ENCODE peak calls at places on chromosomes 7 and 10, in nine cellular contexts. L is transverse colon, D is IMR-90, I is fibroblast of mammary gland, T is RWPE1, Q is lower lobe of right lung, N is GM12878, J is heart left ventricle, X is endodermal cell. H is an unnamed sample.

GRCh38 chr10:62732841-62733653 is 71.5 kb upstream of the ADO start:
- DNase-seq in T (peak), Q (no peak), I (peak), L (no peak), J (no peak), X (no peak), D (peak), N (peak), H (no peak)

GRCh38 chr10:15585303-15585715 is 134.4 kb downstream of the ITGA8 start:
- DNase-seq in T (peak), L (peak), Q (peak), I (peak), X (peak), J (peak), D (peak), N (no peak), H (no peak)

GRCh38 chr10:60662917-60663614 is 115.2 kb upstream of the CDK1 start:
- DNase-seq in Q (no peak), D (peak), T (no peak), X (peak), J (no peak), L (no peak), I (no peak), N (no peak), H (no peak)

GRCh38 chr10:112687647-112688046 is 240.6 kb downstream of the VTI1A start:
- DNase-seq in J (no peak), L (no peak), Q (no peak), X (no peak), T (peak), I (peak), N (no peak), D (peak), H (no peak)

GRCh38 chr7:50660040-50660829 is 95.0 kb upstream of the DDC start:
- DNase-seq in J (no peak), X (peak), I (no peak), D (no peak), N (no peak), Q (peak), T (no peak), L (peak), H (peak)

GRCh38 chr10:17756557-17757208 is 4.7 kb downstream of the TMEM236 start:
- DNase-seq in T (peak), X (no peak), D (peak), J (no peak), L (peak), N (peak), I (peak), Q (no peak), H (no peak)

GRCh38 chr7:128104109-128104742 is 73.0 kb upstream of the LRRC4 start:
- DNase-seq in D (no peak), J (peak), T (no peak), L (no peak), N (no peak), I (peak), X (no peak), Q (peak), H (no peak)

GRCh38 chr10:98340261-98340675 is 72.3 kb upstream of the LOXL4 start:
- DNase-seq in X (no peak), J (no peak), T (no peak), D (peak), L (no peak), I (peak), Q (no peak), N (peak), H (no peak)

GRCh38 chr10:44935201-44935960 is 24.2 kb upstream of the RASSF4 start:
- DNase-seq in T (no peak), D (peak), L (no peak), J (peak), N (no peak), X (no peak), Q (no peak), I (peak), H (no peak)

GRCh38 chr7:35038340-35038738 is 1.1 kb upstream of the DPY19L1 start:
- DNase-seq in Q (no peak), N (no peak), X (no peak), D (no peak), L (no peak), J (no peak), I (no peak), T (no peak), H (no peak)

GRCh38 chr7:130899071-130899451 is 165.1 kb upstream of the KLF14 start:
- DNase-seq in D (no peak), L (no peak), X (no peak), Q (no peak), N (no peak), I (no peak), T (no peak), J (no peak), H (no peak)

GRCh38 chr7:75658802-75659201 is 79.9 kb downstream of the HIP1 start:
- DNase-seq in Q (no peak), X (no peak), D (no peak), L (no peak), T (no peak), J (no peak), N (no peak), I (no peak), H (no peak)

GRCh38 chr10:29370092-29370611 is 81.3 kb downstream of the LYZL1 start:
- DNase-seq in I (peak), X (no peak), J (no peak), Q (no peak), L (no peak), D (no peak), N (no peak), T (no peak), H (no peak)

GRCh38 chr10:47255033-47255813 is 44.8 kb upstream of the GDF10 start:
- DNase-seq in J (no peak), Q (no peak), X (peak), I (no peak), N (no peak), L (peak), T (no peak), D (no peak), H (peak)

GRCh38 chr10:12388671-12389070 is 39.3 kb downstream of the CAMK1D start:
- DNase-seq in T (no peak), I (no peak), N (no peak), X (no peak), D (no peak), J (no peak), L (no peak), Q (no peak), H (no peak)

GRCh38 chr7:28575241-28575643 is 162.9 kb downstream of the CREB5 start:
- DNase-seq in D (peak), T (peak), J (no peak), N (no peak), I (peak), X (no peak), L (no peak), Q (no peak), H (no peak)

GRCh38 chr7:154863766-154864530 is 139.0 kb downstream of the PAXIP1 start:
- DNase-seq in X (no peak), L (no peak), Q (no peak), D (no peak), J (no peak), I (no peak), N (no peak), T (no peak), H (no peak)

GRCh38 chr10:97788552-97789442 is 17.0 kb upstream of the SFRP5 start:
- DNase-seq in D (no peak), X (peak), T (no peak), L (peak), N (no peak), J (peak), I (no peak), Q (peak), H (no peak)

GRCh38 chr10:73650537-73651331 is 5.1 kb downstream of the SYNPO2L start:
- DNase-seq in L (no peak), T (no peak), D (peak), X (no peak), N (peak), Q (no peak), I (peak), J (peak), H (no peak)

GRCh38 chr7:106774768-106775551 is 90.1 kb upstream of the PIK3CG start:
- DNase-seq in T (no peak), N (no peak), I (peak), D (peak), L (no peak), Q (peak), X (peak), J (no peak), H (no peak)

GRCh38 chr7:47581821-47582747 is at the start of gene TNS3:
- DNase-seq in I (no peak), J (peak), T (peak), L (peak), X (peak), N (no peak), Q (peak), D (peak), H (no peak)

GRCh38 chr7:132430041-132430440 is 146.2 kb downstream of the PLXNA4 start:
- DNase-seq in N (no peak), L (no peak), X (no peak), D (no peak), T (no peak), Q (no peak), J (no peak), I (peak), H (no peak)

GRCh38 chr10:127976701-127977367 is 69.9 kb downstream of the PTPRE start:
- DNase-seq in X (no peak), L (no peak), Q (no peak), I (peak), N (no peak), J (no peak), D (no peak), T (no peak), H (no peak)

GRCh38 chr7:42972703-42973500 is 40.7 kb downstream of the MRPL32 start:
- DNase-seq in N (no peak), X (no peak), L (peak), J (peak), D (peak), T (peak), Q (no peak), I (peak), H (no peak)

GRCh38 chr10:127452568-127452967 is 96.5 kb upstream of the NPS start:
- DNase-seq in T (no peak), D (no peak), I (no peak), J (no peak), N (no peak), L (no peak), Q (no peak), X (no peak), H (no peak)

GRCh38 chr10:87619705-87620104 is 40.0 kb upstream of the PAPSS2 start:
- DNase-seq in X (no peak), I (no peak), D (peak), L (no peak), J (no peak), Q (peak), T (no peak), N (no peak), H (no peak)

GRCh38 chr10:87623191-87623590 is 36.5 kb upstream of the PAPSS2 start:
- DNase-seq in D (no peak), I (no peak), X (no peak), J (no peak), Q (no peak), L (no peak), T (no peak), N (no peak), H (no peak)

GRCh38 chr10:87618470-87619423 is 40.9 kb upstream of the PAPSS2 start:
- DNase-seq in L (peak), I (peak), D (peak), X (no peak), Q (peak), T (no peak), N (no peak), J (no peak), H (no peak)

GRCh38 chr10:87625658-87626057 is 34.0 kb upstream of the PAPSS2 start:
- DNase-seq in I (no peak), D (no peak), X (no peak), N (no peak), T (no peak), Q (no peak), J (no peak), L (no peak), H (no peak)

DNA sequence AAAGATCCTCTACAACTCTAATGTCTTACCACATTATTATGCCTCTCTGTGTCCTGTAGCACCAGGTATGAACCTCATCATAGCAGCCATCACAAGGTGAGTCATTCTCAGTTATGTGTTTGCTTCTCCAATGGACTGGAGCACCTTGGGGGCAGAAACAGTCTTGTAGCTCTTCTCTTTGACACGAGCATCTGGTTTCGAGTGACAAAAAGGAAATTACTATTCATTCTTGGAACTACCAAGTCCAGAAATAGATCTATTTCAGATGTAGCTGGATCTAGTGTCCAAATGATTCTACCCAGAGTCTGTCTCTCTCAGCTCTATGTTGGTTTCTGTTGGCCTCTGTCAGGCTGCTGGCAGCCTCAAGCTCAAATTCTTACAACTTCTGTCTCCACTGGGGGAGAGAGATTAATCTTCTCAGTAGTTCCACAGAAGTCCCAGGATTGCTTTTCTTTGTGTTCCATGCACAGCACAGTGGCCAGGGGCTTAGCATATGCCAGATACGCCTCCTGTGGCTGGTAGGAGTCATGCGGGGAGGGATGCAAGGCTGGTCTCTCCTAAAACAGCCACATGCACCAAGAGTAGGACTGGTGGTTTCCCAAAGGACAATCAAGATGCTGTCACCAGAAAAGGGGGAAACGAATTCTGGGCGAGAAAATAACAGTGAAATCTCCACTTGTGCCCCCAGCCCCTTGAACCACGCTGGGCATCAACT is 37.2 kb upstream of the PAPSS2 start:
- DNase-seq in L (no peak), I (no peak), N (no peak), Q (no peak), J (no peak), T (no peak), X (peak), D (no peak), H (no peak)
- TF ChIP-seq CTCF in L (no peak), I (no peak), N (no peak), Q (no peak), J (no peak), T (no peak), X (peak), D (no peak), H (no peak)

GRCh38 chr7:77993823-77994222 is 195.2 kb downstream of the PHTF2 start:
- DNase-seq in N (no peak), L (no peak), X (no peak), Q (no peak), D (no peak), I (no peak), J (no peak), T (no peak), H (no peak)

GRCh38 chr7:77985232-77985973 is 186.8 kb downstream of the PHTF2 start:
- DNase-seq in L (no peak), I (no peak), T (no peak), Q (no peak), N (no peak), X (no peak), J (no peak), D (no peak), H (no peak)

GRCh38 chr7:77985974-77986339 is 187.4 kb downstream of the PHTF2 start:
- DNase-seq in I (peak), T (no peak), Q (no peak), N (no peak), J (no peak), X (no peak), D (no peak), L (no peak), H (no peak)

GRCh38 chr7:77991656-77992055 is 193.1 kb downstream of the PHTF2 start:
- DNase-seq in L (no peak), J (no peak), D (no peak), I (no peak), Q (no peak), X (no peak), T (no peak), N (no peak), H (no peak)

DNA sequence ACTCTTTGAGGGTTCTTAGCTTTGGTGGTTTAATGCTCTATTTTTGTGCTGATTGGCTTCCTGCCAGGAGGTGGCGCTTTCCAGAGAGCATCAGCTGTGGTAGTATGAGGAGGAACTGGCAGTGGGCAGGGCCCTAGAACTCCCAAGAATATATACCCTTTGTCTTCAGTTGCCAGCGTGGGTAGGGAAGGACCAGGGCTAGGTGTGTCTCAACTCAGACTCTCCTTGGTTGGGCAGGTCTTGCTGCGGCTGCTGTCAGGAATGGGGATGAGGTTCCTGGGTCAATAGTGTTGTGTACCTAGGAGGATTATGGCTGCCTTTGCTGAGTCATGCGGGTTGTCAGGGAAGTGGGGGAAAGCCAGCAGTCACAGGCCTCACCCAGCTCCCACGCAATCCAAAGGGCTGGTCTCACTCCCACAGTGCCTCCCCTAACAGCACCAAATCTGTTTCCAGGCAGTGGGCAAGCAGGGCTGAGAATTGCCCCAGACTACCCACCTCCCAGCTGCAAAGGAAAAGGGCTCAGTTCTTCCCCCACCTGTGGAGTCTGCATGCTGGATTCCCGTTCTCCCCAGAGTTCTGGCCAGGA is 191.5 kb downstream of the PHTF2 start:
- DNase-seq in T (no peak), L (peak), J (no peak), Q (no peak), N (no peak), I (no peak), D (no peak), X (peak), H (no peak)
- TF ChIP-seq CTCF in T (no peak), L (no peak), J (no peak), Q (no peak), N (peak), I (no peak), D (no peak), X (peak), H (no peak)

GRCh38 chr7:137717045-137717444 is 129.7 kb downstream of the DGKI start:
- DNase-seq in J (no peak), D (no peak), L (no peak), N (no peak), I (peak), T (no peak), X (no peak), Q (no peak), H (no peak)

GRCh38 chr7:137717811-137718271 is 128.9 kb downstream of the DGKI start:
- DNase-seq in T (no peak), X (peak), L (no peak), D (peak), J (peak), I (peak), Q (no peak), N (peak), H (no peak)

GRCh38 chr7:137715546-137715945 is 131.2 kb downstream of the DGKI start:
- DNase-seq in N (no peak), J (no peak), T (no peak), D (peak), X (no peak), Q (no peak), I (peak), L (no peak), H (no peak)

GRCh38 chr7:137716061-137716460 is 130.7 kb downstream of the DGKI start:
- DNase-seq in I (no peak), L (no peak), J (no peak), N (no peak), D (no peak), T (no peak), Q (no peak), X (no peak), H (no peak)

DNA sequence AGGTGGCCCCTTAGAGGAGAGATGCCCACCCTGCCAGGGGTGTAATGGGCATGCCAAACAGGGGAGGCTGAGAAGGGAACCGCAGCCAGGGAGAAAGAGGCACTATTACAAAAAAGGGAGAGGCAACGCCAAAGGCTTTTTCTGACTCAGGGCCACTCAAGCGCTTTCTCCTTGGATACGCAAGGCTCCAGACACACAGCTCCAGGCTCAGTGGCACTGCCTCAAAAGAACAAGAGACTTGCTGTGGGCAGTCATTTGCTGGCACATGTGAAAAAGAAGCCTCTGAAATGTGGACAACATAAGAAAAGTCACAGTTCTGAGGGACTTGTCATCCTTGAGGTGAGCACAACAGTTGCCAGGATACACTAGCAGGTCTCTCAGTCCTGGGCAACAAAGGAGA is 128.4 kb downstream of the DGKI start:
- DNase-seq in J (no peak), I (no peak), N (no peak), T (no peak), L (no peak), Q (no peak), X (peak), D (no peak), H (no peak)
- TF ChIP-seq CTCF in J (no peak), I (no peak), N (no peak), T (no peak), L (no peak), Q (no peak), X (no peak), D (no peak), H (no peak)

GRCh38 chr10:43419997-43420368 is 11.0 kb upstream of the HNRNPF start:
- DNase-seq in I (no peak), L (no peak), N (no peak), X (no peak), Q (no peak), D (no peak), T (no peak), J (no peak), H (peak)

GRCh38 chr10:43421519-43421918 is 12.5 kb upstream of the HNRNPF start:
- DNase-seq in T (no peak), X (no peak), Q (no peak), I (no peak), J (no peak), D (no peak), N (no peak), L (no peak), H (no peak)

GRCh38 chr10:43421201-43421507 is 12.2 kb upstream of the HNRNPF start:
- DNase-seq in J (no peak), T (no peak), N (no peak), I (no peak), L (no peak), X (no peak), D (no peak), Q (no peak), H (no peak)

GRCh38 chr10:43417950-43418768 is 9.2 kb upstream of the HNRNPF start:
- DNase-seq in J (no peak), L (no peak), D (no peak), T (no peak), X (no peak), N (peak), Q (no peak), I (no peak), H (no peak)

DNA sequence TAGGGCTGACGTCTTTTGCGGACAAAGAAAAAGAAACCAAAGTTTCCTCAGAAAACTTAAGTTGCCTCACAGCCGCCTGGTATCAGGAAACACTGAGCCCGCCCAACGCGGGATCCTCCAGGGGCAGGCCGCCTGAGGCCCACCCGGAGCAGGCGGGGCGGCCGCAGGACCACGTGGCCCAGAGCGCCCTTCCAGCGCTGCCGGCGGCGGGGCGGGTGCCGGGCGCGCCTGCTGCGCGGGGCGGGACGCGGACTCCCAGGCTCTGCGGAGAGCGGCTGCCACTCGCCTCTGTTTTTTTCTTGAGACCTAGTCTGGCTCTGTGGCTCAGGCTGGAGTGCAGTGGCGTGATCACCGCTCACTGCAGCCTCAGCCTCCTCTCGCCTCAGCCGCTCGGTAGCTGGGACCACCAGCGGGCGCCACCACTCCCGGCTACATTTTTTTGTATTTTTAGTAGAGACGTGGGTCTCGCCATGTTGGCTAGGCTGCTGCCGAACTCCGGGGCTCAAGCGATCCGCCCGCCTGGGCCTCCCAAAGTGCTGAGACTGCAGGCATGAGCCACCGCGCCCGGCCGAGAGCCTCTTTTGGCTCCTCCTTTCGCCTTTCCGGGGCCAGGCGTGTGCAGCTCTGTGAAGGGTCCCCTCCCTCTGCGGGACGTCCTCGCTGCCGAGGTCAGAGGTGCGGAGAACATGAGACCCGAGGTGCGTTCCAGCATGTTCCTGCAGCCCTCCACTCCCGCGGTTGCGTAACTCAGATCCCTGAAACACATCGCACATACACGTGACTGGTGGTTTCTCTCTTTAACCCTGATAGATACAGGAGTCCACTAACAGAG is 11.6 kb upstream of the HNRNPF start:
- DNase-seq in X (peak), N (no peak), L (peak), T (peak), D (peak), J (peak), Q (peak), I (peak), H (no peak)
- TF ChIP-seq CTCF in X (peak), N (peak), L (no peak), T (no peak), D (peak), J (peak), Q (peak), I (no peak), H (no peak)

H was measured in vagina.